ENCODE peak calls at places on chromosomes 2 and 18, in seven cellular contexts. N is transverse colon, M is kidney epithelial cell, T is MG63, Q is colonic mucosa, X is A549, D is astrocyte. I is an unnamed sample.
A peak's percentile ranks its signal among the peaks of the same experiment; 100 is the strongest.

GRCh38 chr2:43158259-43158880 is 68.0 kb downstream of the ZFP36L2 start:
- DNase-seq in N (peak; percentile 85), M (peak; percentile 34), T (peak; percentile 97), Q (peak; percentile 83), X (peak; percentile 79), D (peak; percentile 70), I (no peak)

GRCh38 chr2:28608829-28609400 is 113.1 kb downstream of the PLB1 start:
- DNase-seq in N (no peak), M (no peak), T (no peak), Q (no peak), X (no peak), D (no peak), I (no peak)

GRCh38 chr2:10932345-10933151 is 20.8 kb downstream of the KCNF1 start:
- DNase-seq in N (no peak), M (no peak), T (peak; percentile 22), Q (no peak), X (no peak), D (no peak), I (no peak)

GRCh38 chr2:225091336-225091735 is 49.1 kb upstream of the DOCK10 start:
- DNase-seq in N (no peak), M (peak; percentile 64), T (peak; percentile 28), Q (no peak), X (peak; percentile 49), D (peak; percentile 97), I (peak; percentile 49)

GRCh38 chr2:237618449-237618848 is 8.9 kb upstream of the LRRFIP1 start:
- DNase-seq in N (no peak), M (no peak), T (peak; percentile 43), Q (no peak), X (no peak), D (peak; percentile 64), I (no peak)

GRCh38 chr18:36142751-36143150 is 13.1 kb downstream of the ELP2 start:
- DNase-seq in N (no peak), M (no peak), T (no peak), Q (no peak), X (no peak), D (no peak), I (no peak)

GRCh38 chr18:9684901-9685738 is 23.0 kb upstream of the RAB31 start:
- DNase-seq in N (no peak), M (no peak), T (peak; percentile 71), Q (no peak), X (no peak), D (peak; percentile 80), I (no peak)

GRCh38 chr2:5693288-5694015 is 1.3 kb downstream of the SOX11 start:
- DNase-seq in N (no peak), M (no peak), T (no peak), Q (no peak), X (no peak), D (peak; percentile 33), I (no peak)

GRCh38 chr2:51103205-51103604 is 71.3 kb upstream of the NRXN1 start:
- DNase-seq in N (peak; percentile 7), M (peak; percentile 34), T (peak; percentile 73), Q (no peak), X (no peak), D (peak; percentile 51), I (no peak)

GRCh38 chr2:73291093-73291460 is 2.3 kb downstream of the EGR4 start:
- DNase-seq in N (peak; percentile 45), M (no peak), T (peak; percentile 57), Q (peak; percentile 60), X (peak; percentile 41), D (peak; percentile 36), I (no peak)

GRCh38 chr2:46500801-46501200 is 21.4 kb downstream of the TMEM247 start:
- DNase-seq in N (no peak), M (no peak), T (no peak), Q (no peak), X (no peak), D (no peak), I (no peak)
- H3K4me3 ChIP-seq in N (no peak overlapping the region), M (no peak overlapping the region), T (no peak overlapping the region), Q (no peak overlapping the region), X (no peak overlapping the region), D (no peak overlapping the region), I (no peak overlapping the region)

DNA sequence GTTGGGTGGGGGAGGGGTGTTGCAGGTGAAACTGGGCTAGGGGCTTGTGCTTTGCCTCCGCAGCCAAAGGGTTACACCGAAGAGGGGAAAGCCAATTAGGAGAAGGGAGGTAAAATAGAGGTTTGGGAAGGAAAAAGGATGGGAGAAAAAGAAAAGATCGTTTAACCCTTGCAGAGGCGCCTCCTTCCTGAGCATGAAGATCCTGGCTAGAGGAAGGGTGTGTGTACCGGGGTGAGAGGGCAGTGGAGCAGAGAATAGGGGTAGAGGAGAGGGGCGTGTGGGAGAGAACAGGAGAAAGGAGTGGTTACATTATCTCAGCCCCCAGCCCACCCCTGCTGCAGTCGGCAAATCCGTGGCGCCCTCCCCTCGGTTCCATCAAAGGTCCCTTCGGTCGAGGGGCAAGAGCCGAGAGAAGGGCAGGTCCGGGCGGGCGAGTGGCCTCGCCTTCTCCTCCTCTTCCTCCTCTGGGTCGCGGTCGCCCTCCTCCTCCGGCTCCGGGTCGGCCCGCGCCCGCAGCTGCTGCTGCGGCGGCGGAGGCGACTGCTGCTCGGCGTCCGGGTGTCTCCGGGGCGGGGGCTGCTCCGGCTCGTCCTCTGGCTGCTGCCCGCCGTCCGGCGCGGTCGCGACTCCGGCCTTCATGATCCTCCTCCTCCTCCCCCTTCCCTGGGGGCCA is 1.2 kb downstream of the MARCHF4 start:
- DNase-seq in N (no peak), M (no peak), T (no peak), Q (no peak), X (no peak), D (no peak), I (no peak)
- H3K4me3 ChIP-seq in N (no peak overlapping the region), M (peak overlapping the region; percentile 32), T (no peak overlapping the region), Q (no peak overlapping the region), X (peak overlapping the region; percentile 64), D (peak overlapping the region; percentile 69), I (peak overlapping the region; percentile 51)

GRCh38 chr2:24402242-24403092 is 42.1 kb upstream of the ITSN2 start:
- DNase-seq in N (peak; percentile 10), M (no peak), T (no peak), Q (no peak), X (no peak), D (no peak), I (no peak)

GRCh38 chr2:24399434-24400206 is 39.3 kb upstream of the ITSN2 start:
- DNase-seq in N (no peak), M (no peak), T (no peak), Q (no peak), X (no peak), D (no peak), I (no peak)

GRCh38 chr2:24404582-24404981 is 44.2 kb upstream of the ITSN2 start:
- DNase-seq in N (no peak), M (peak; percentile 5), T (peak; percentile 64), Q (no peak), X (no peak), D (peak; percentile 63), I (no peak)

GRCh38 chr2:24400207-24400907 is 40.0 kb upstream of the ITSN2 start:
- DNase-seq in N (no peak), M (no peak), T (no peak), Q (no peak), X (no peak), D (no peak), I (no peak)

DNA sequence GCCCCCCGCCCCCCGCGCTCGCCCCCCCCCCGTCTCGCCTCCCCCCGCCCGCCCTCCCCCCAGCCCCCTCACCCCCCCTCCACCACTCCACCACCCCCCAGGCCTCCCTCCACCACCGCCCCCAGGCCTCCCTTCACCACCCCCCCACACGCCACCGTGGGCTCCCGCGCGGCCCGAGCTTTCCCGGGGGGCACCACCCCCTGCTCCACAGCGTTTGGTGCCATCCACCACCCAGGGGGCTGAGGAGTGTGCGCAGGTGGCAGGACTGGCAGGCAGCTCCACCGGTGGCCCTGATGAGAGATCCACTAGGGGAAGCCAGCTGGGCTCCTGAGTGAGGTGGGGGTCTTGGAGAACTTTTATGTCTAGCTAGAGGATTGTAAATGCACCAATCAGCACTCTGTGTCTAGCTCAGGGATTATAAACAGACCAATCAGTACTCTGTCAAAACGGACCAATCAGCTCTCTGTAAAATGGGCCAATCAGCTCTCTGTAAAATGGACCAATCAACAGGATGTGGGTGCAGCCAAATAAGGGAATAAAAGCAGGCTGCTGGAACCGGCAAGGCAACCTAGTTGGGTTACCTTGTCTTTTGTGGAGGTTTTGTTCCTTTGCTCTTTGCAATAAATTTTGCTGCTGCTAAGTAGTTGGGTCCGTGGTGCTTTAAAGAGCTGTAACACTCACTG is 43.0 kb upstream of the ITSN2 start:
- DNase-seq in N (no peak), M (no peak), T (no peak), Q (no peak), X (no peak), D (no peak), I (no peak)
- H3K4me3 ChIP-seq in N (no peak overlapping the region), M (no peak overlapping the region), T (no peak overlapping the region), Q (no peak overlapping the region), X (no peak overlapping the region), D (no peak overlapping the region), I (no peak overlapping the region)

DNA sequence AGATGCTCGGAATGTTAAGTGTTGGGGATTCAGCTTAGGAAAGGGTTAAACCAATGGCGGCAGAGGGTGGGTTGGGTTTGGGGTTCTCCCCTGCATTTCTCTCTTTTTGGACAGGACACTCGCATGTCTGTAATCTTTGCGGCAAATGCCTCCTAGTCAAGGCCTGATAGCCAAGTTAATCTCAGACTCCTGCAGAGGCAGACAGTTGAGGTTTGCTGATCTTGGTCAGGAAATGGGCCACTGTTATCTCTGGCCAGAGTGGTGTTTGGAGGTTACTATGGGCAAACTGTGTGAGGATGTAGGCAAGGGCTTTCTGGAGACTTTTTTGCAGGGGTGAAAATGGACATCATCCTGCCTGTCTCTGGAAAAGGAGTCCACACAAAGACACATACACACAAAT is 188.8 kb downstream of the SETBP1 start:
- DNase-seq in N (no peak), M (no peak), T (no peak), Q (no peak), X (no peak), D (no peak), I (no peak)
- H3K4me3 ChIP-seq in N (no peak overlapping the region), M (no peak overlapping the region), T (no peak overlapping the region), Q (no peak overlapping the region), X (no peak overlapping the region), D (no peak overlapping the region), I (no peak overlapping the region)

DNA sequence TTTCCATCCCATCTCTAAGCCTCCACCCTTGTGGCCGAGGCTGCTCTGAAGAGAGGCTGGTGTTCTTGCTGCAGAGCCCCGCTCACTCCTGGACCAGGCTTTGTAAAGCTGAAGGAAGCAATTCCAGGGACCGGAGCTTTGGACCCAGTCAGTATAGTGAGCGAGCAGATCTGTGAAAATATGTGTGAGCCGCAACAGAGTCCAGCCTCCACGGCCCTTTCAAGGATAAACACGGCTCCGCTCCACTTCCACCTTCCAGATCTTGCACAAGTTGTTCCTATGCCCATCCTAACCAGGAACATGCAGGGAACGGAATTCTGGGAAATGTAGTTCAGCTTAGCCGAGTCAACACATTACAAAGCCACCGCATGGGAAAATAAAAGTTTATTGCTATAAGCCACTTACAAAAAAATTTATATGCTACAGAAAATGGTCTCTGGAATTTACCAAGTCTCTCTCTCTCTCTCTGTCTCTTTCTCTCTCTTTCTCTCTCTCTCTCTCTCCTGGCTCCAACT is 151.7 kb upstream of the ZNF521 start:
- DNase-seq in N (peak; percentile 57), M (peak; percentile 51), T (peak; percentile 62), Q (peak; percentile 72), X (peak; percentile 1), D (peak; percentile 74), I (peak; percentile 63)
- H3K4me3 ChIP-seq in N (peak overlapping the region; percentile 30), M (peak overlapping the region; percentile 28), T (peak overlapping the region; percentile 48), Q (peak overlapping the region; percentile 32), X (peak overlapping the region; percentile 31), D (peak overlapping the region; percentile 56), I (peak overlapping the region; percentile 41)

I was measured in HFF-Myc.